ENCODE peak calls at places on chromosomes 11 and 22, in ten cellular contexts. D, H, E, S, W, I, X, Z, N and Y are unnamed samples.
A peak's percentile ranks its signal among the peaks of the same experiment; 100 is the strongest.

GRCh38 chr11:62266558-62266957 is 3.4 kb upstream of the SCGB2A2 start:
- DNase-seq in X (no peak), H (no peak), Z (no peak), N (peak; percentile 9), D (no peak), S (no peak), E (no peak), W (no peak), I (no peak), Y (no peak)

GRCh38 chr11:68665471-68665870 is 18.9 kb upstream of the GAL start:
- DNase-seq in N (no peak), D (no peak), H (no peak), E (no peak), Z (peak; percentile 11), X (no peak), I (no peak), S (no peak), W (no peak), Y (no peak)

GRCh38 chr22:39647836-39648500 is 77.4 kb downstream of the CACNA1I start:
- DNase-seq in Z (no peak), E (no peak), S (no peak), I (no peak), W (no peak), X (no peak), H (no peak), D (no peak), N (no peak), Y (no peak)

GRCh38 chr11:60116996-60117790 is 28.7 kb downstream of the MS4A2 start:
- DNase-seq in E (no peak), D (no peak), Z (no peak), S (no peak), N (no peak), H (no peak), X (no peak), I (no peak), W (no peak), Y (no peak)

GRCh38 chr11:68843703-68844312 is 2.1 kb upstream of the CPT1A start:
- DNase-seq in D (peak; percentile 7), I (no peak), S (peak; percentile 95), E (no peak), X (peak; percentile 91), N (peak; percentile 73), H (no peak), W (peak; percentile 68), Z (peak; percentile 15), Y (no peak)

GRCh38 chr11:86067230-86068137 is 1.4 kb downstream of the PICALM start:
- DNase-seq in N (no peak), H (no peak), X (peak; percentile 14), Z (no peak), E (no peak), W (no peak), I (peak; percentile 19), S (peak; percentile 11), D (no peak), Y (no peak)

GRCh38 chr11:9831122-9831521 is 167.2 kb downstream of the SWAP70 start:
- DNase-seq in E (no peak), X (no peak), W (no peak), Z (no peak), I (no peak), D (no peak), S (peak; percentile 29), H (no peak), N (no peak), Y (no peak)

GRCh38 chr11:124644426-124645280 is 22.0 kb downstream of the TBRG1 start:
- DNase-seq in W (peak; percentile 2), X (peak; percentile 43), Z (peak; percentile 77), I (peak; percentile 56), D (no peak), H (peak; percentile 39), N (no peak), E (peak; percentile 78), S (peak; percentile 82), Y (peak; percentile 75)

GRCh38 chr11:2267871-2268825 is 2.2 kb downstream of the ASCL2 start:
- DNase-seq in H (no peak), S (no peak), W (no peak), N (no peak), X (no peak), Z (no peak), D (no peak), I (no peak), E (no peak), Y (no peak)

GRCh38 chr22:19691007-19691720 is 23.1 kb upstream of the SEPTIN5 start:
- DNase-seq in E (no peak), H (no peak), Z (no peak), I (no peak), N (no peak), X (no peak), W (no peak), S (no peak), D (no peak), Y (no peak)

GRCh38 chr11:34426766-34427170 is 12.0 kb upstream of the CAT start:
- DNase-seq in S (no peak), I (no peak), N (no peak), Z (no peak), X (no peak), W (no peak), D (no peak), H (no peak), E (no peak), Y (peak; percentile 72)

GRCh38 chr22:30969532-30970355 is 679 bp downstream of the TUG1 start:
- DNase-seq in N (peak; percentile 14), I (peak; percentile 46), S (no peak), W (peak; percentile 31), Z (peak; percentile 54), D (no peak), H (no peak), E (peak; percentile 12), X (peak; percentile 69), Y (no peak)

GRCh38 chr22:44496844-44497217 is 1.2 kb downstream of the RTL6 start:
- DNase-seq in H (no peak), N (no peak), I (no peak), Z (no peak), X (no peak), S (no peak), E (peak; percentile 10), W (no peak), D (no peak), Y (no peak)

GRCh38 chr11:61961570-61962212 is 5.7 kb downstream of the FTH1 start:
- DNase-seq in E (peak; percentile 46), W (no peak), H (peak; percentile 67), D (peak; percentile 50), N (no peak), S (no peak), I (peak; percentile 94), Z (peak; percentile 82), X (no peak), Y (peak; percentile 78)

GRCh38 chr11:99068832-99069231 is 48.1 kb downstream of the CNTN5 start:
- DNase-seq in Z (no peak), H (no peak), I (no peak), E (no peak), D (no peak), W (no peak), X (no peak), N (no peak), S (no peak), Y (peak; percentile 31)

GRCh38 chr11:13339196-13340153 is 61.9 kb downstream of the BMAL1 start:
- DNase-seq in X (no peak), D (no peak), N (no peak), E (no peak), H (no peak), I (peak; percentile 49), Z (peak; percentile 99), W (peak; percentile 22), S (no peak), Y (peak; percentile 96)

GRCh38 chr22:26409705-26410376 is 19.2 kb upstream of the ASPHD2 start:
- DNase-seq in D (no peak), I (no peak), X (no peak), E (no peak), N (no peak), W (no peak), Z (no peak), H (no peak), S (peak; percentile 25), Y (no peak)

GRCh38 chr22:50089231-50090140 is at the start of gene MOV10L1:
- DNase-seq in I (no peak), N (no peak), H (no peak), Z (peak; percentile 17), E (no peak), X (peak; percentile 28), W (no peak), S (no peak), D (no peak), Y (no peak)

GRCh38 chr11:34816698-34817213 is 99.4 kb downstream of the APIP start:
- DNase-seq in I (no peak), H (no peak), S (no peak), W (no peak), Z (no peak), D (no peak), E (no peak), X (no peak), N (no peak), Y (no peak)

GRCh38 chr22:46993626-46994025 is 231.2 kb downstream of the TBC1D22A start:
- DNase-seq in Z (no peak), N (no peak), I (no peak), E (no peak), S (no peak), W (no peak), X (no peak), H (no peak), D (no peak), Y (no peak)

GRCh38 chr11:19428206-19429001 is 187.7 kb upstream of the E2F8 start:
- DNase-seq in N (no peak), I (no peak), E (no peak), H (no peak), S (no peak), Z (no peak), D (no peak), W (no peak), X (no peak), Y (no peak)